ENCODE peak calls at places on chromosomes 3 and 15, in six cellular contexts. One of them, this sample, is unnamed.

GRCh38 chr3:20462723-20463122 is 276.7 kb upstream of the SGO1 start:
- DNase-seq in foreskin fibroblast: peak
- DNase-seq in cardiac fibroblast: peak
- DNase-seq in mammary epithelial cell: no peak
- DNase-seq in thyroid gland: no peak
- DNase-seq in PC-3: no peak
- DNase-seq in this sample: no peak

GRCh38 chr3:114332342-114333179 is 38.7 kb downstream of the TIGIT start:
- DNase-seq in foreskin fibroblast: no peak
- DNase-seq in cardiac fibroblast: no peak
- DNase-seq in mammary epithelial cell: no peak
- DNase-seq in thyroid gland: no peak
- DNase-seq in PC-3: no peak
- DNase-seq in this sample: no peak

GRCh38 chr15:92631721-92632120 is 23.9 kb downstream of the FAM174B start:
- DNase-seq in foreskin fibroblast: no peak
- DNase-seq in cardiac fibroblast: no peak
- DNase-seq in mammary epithelial cell: no peak
- DNase-seq in thyroid gland: no peak
- DNase-seq in PC-3: peak
- DNase-seq in this sample: no peak

GRCh38 chr3:177106184-177106583 is 91.1 kb downstream of the TBL1XR1 start:
- DNase-seq in foreskin fibroblast: no peak
- DNase-seq in cardiac fibroblast: no peak
- DNase-seq in mammary epithelial cell: no peak
- DNase-seq in thyroid gland: peak
- DNase-seq in PC-3: no peak
- DNase-seq in this sample: no peak

GRCh38 chr15:52749250-52749649 is 40.9 kb downstream of the ONECUT1 start:
- DNase-seq in foreskin fibroblast: no peak
- DNase-seq in cardiac fibroblast: no peak
- DNase-seq in mammary epithelial cell: no peak
- DNase-seq in thyroid gland: peak
- DNase-seq in PC-3: no peak
- DNase-seq in this sample: no peak

GRCh38 chr3:84547207-84547606 is 411.6 kb upstream of the CADM2 start:
- DNase-seq in foreskin fibroblast: no peak
- DNase-seq in cardiac fibroblast: no peak
- DNase-seq in mammary epithelial cell: no peak
- DNase-seq in thyroid gland: no peak
- DNase-seq in PC-3: peak
- DNase-seq in this sample: no peak

GRCh38 chr3:149968216-149968615 is 2.5 kb downstream of the PFN2 start:
- DNase-seq in foreskin fibroblast: peak
- DNase-seq in cardiac fibroblast: no peak
- DNase-seq in mammary epithelial cell: peak
- DNase-seq in thyroid gland: no peak
- DNase-seq in PC-3: peak
- DNase-seq in this sample: no peak

GRCh38 chr3:72696815-72697214 is 151.4 kb downstream of the SHQ1 start:
- DNase-seq in foreskin fibroblast: no peak
- DNase-seq in cardiac fibroblast: no peak
- DNase-seq in mammary epithelial cell: no peak
- DNase-seq in thyroid gland: no peak
- DNase-seq in PC-3: no peak
- DNase-seq in this sample: no peak

GRCh38 chr3:108124337-108125150 is 33.7 kb upstream of the CD47 start:
- DNase-seq in foreskin fibroblast: peak
- DNase-seq in cardiac fibroblast: no peak
- DNase-seq in mammary epithelial cell: no peak
- DNase-seq in thyroid gland: no peak
- DNase-seq in PC-3: no peak
- DNase-seq in this sample: no peak

GRCh38 chr3:127791221-127791913 is 30.9 kb downstream of the MGLL start:
- DNase-seq in foreskin fibroblast: peak
- DNase-seq in cardiac fibroblast: peak
- DNase-seq in mammary epithelial cell: peak
- DNase-seq in thyroid gland: no peak
- DNase-seq in PC-3: peak
- DNase-seq in this sample: peak
- TF ChIP-seq CTCF in foreskin fibroblast: peak
- TF ChIP-seq CTCF in cardiac fibroblast: peak
- TF ChIP-seq CTCF in mammary epithelial cell: peak
- TF ChIP-seq CTCF in thyroid gland: no peak
- TF ChIP-seq CTCF in PC-3: peak
- TF ChIP-seq CTCF in this sample: peak

GRCh38 chr3:196942915-196943277 is 568 bp upstream of the NCBP2 start:
- DNase-seq in foreskin fibroblast: peak
- DNase-seq in cardiac fibroblast: peak
- DNase-seq in mammary epithelial cell: peak
- DNase-seq in thyroid gland: peak
- DNase-seq in PC-3: no peak
- DNase-seq in this sample: no peak

GRCh38 chr3:196942226-196942914 is at the start of gene NCBP2:
- DNase-seq in foreskin fibroblast: peak
- DNase-seq in cardiac fibroblast: peak
- DNase-seq in mammary epithelial cell: peak
- DNase-seq in thyroid gland: peak
- DNase-seq in PC-3: peak
- DNase-seq in this sample: peak

GRCh38 chr3:196947136-196947859 is 5.0 kb upstream of the NCBP2 start:
- DNase-seq in foreskin fibroblast: no peak
- DNase-seq in cardiac fibroblast: no peak
- DNase-seq in mammary epithelial cell: no peak
- DNase-seq in thyroid gland: no peak
- DNase-seq in PC-3: no peak
- DNase-seq in this sample: no peak

GRCh38 chr3:196938124-196938523 is 4.2 kb downstream of the NCBP2 start:
- DNase-seq in foreskin fibroblast: peak
- DNase-seq in cardiac fibroblast: no peak
- DNase-seq in mammary epithelial cell: no peak
- DNase-seq in thyroid gland: no peak
- DNase-seq in PC-3: no peak
- DNase-seq in this sample: no peak

GRCh38 chr3:196941846-196942225 is 492 bp downstream of the NCBP2 start:
- DNase-seq in foreskin fibroblast: peak
- DNase-seq in cardiac fibroblast: peak
- DNase-seq in mammary epithelial cell: no peak
- DNase-seq in thyroid gland: peak
- DNase-seq in PC-3: peak
- DNase-seq in this sample: no peak
- H3K4me3 ChIP-seq in foreskin fibroblast: peak
- H3K4me3 ChIP-seq in cardiac fibroblast: peak
- H3K4me3 ChIP-seq in mammary epithelial cell: peak
- H3K4me3 ChIP-seq in thyroid gland: peak
- H3K4me3 ChIP-seq in PC-3: peak
- H3K4me3 ChIP-seq in this sample: peak

GRCh38 chr3:65559643-65560042 is 479.1 kb downstream of the MAGI1 start:
- DNase-seq in foreskin fibroblast: peak
- DNase-seq in cardiac fibroblast: no peak
- DNase-seq in mammary epithelial cell: no peak
- DNase-seq in thyroid gland: no peak
- DNase-seq in PC-3: no peak
- DNase-seq in this sample: no peak
- TF ChIP-seq CTCF in foreskin fibroblast: no peak
- TF ChIP-seq CTCF in cardiac fibroblast: no peak
- TF ChIP-seq CTCF in mammary epithelial cell: no peak
- TF ChIP-seq CTCF in thyroid gland: no peak
- TF ChIP-seq CTCF in PC-3: no peak
- TF ChIP-seq CTCF in this sample: no peak

GRCh38 chr3:185929192-185930151 is 8.3 kb downstream of the TRA2B start:
- DNase-seq in foreskin fibroblast: peak
- DNase-seq in cardiac fibroblast: no peak
- DNase-seq in mammary epithelial cell: peak
- DNase-seq in thyroid gland: no peak
- DNase-seq in PC-3: no peak
- DNase-seq in this sample: no peak
- H3K4me3 ChIP-seq in foreskin fibroblast: no peak
- H3K4me3 ChIP-seq in cardiac fibroblast: no peak
- H3K4me3 ChIP-seq in mammary epithelial cell: peak
- H3K4me3 ChIP-seq in thyroid gland: no peak
- H3K4me3 ChIP-seq in PC-3: peak
- H3K4me3 ChIP-seq in this sample: no peak

GRCh38 chr3:17979911-17980310 is 237.5 kb upstream of the TBC1D5 start:
- DNase-seq in foreskin fibroblast: no peak
- DNase-seq in cardiac fibroblast: no peak
- DNase-seq in mammary epithelial cell: no peak
- DNase-seq in thyroid gland: no peak
- DNase-seq in PC-3: no peak
- DNase-seq in this sample: no peak

GRCh38 chr3:17983106-17983505 is 240.7 kb upstream of the TBC1D5 start:
- DNase-seq in foreskin fibroblast: no peak
- DNase-seq in cardiac fibroblast: no peak
- DNase-seq in mammary epithelial cell: no peak
- DNase-seq in thyroid gland: no peak
- DNase-seq in PC-3: no peak
- DNase-seq in this sample: no peak

GRCh38 chr3:17982211-17982880 is 239.9 kb upstream of the TBC1D5 start:
- DNase-seq in foreskin fibroblast: no peak
- DNase-seq in cardiac fibroblast: no peak
- DNase-seq in mammary epithelial cell: no peak
- DNase-seq in thyroid gland: no peak
- DNase-seq in PC-3: peak
- DNase-seq in this sample: no peak

GRCh38 chr3:17974206-17974841 is 231.9 kb upstream of the TBC1D5 start:
- DNase-seq in foreskin fibroblast: peak
- DNase-seq in cardiac fibroblast: peak
- DNase-seq in mammary epithelial cell: no peak
- DNase-seq in thyroid gland: no peak
- DNase-seq in PC-3: peak
- DNase-seq in this sample: no peak

GRCh38 chr3:17979248-17979647 is 236.8 kb upstream of the TBC1D5 start:
- DNase-seq in foreskin fibroblast: peak
- DNase-seq in cardiac fibroblast: peak
- DNase-seq in mammary epithelial cell: no peak
- DNase-seq in thyroid gland: no peak
- DNase-seq in PC-3: peak
- DNase-seq in this sample: no peak
- TF ChIP-seq CTCF in foreskin fibroblast: no peak
- TF ChIP-seq CTCF in cardiac fibroblast: no peak
- TF ChIP-seq CTCF in mammary epithelial cell: no peak
- TF ChIP-seq CTCF in thyroid gland: no peak
- TF ChIP-seq CTCF in PC-3: peak
- TF ChIP-seq CTCF in this sample: no peak

GRCh38 chr3:111130827-111131226 is 59.2 kb downstream of the NECTIN3 start:
- DNase-seq in foreskin fibroblast: no peak
- DNase-seq in cardiac fibroblast: no peak
- DNase-seq in mammary epithelial cell: no peak
- DNase-seq in thyroid gland: no peak
- DNase-seq in PC-3: no peak
- DNase-seq in this sample: no peak

GRCh38 chr3:111134302-111134701 is 62.7 kb downstream of the NECTIN3 start:
- DNase-seq in foreskin fibroblast: no peak
- DNase-seq in cardiac fibroblast: no peak
- DNase-seq in mammary epithelial cell: no peak
- DNase-seq in thyroid gland: no peak
- DNase-seq in PC-3: peak
- DNase-seq in this sample: no peak

GRCh38 chr3:111128884-111129283 is 57.3 kb downstream of the NECTIN3 start:
- DNase-seq in foreskin fibroblast: peak
- DNase-seq in cardiac fibroblast: no peak
- DNase-seq in mammary epithelial cell: peak
- DNase-seq in thyroid gland: no peak
- DNase-seq in PC-3: peak
- DNase-seq in this sample: no peak
- H3K4me3 ChIP-seq in foreskin fibroblast: no peak
- H3K4me3 ChIP-seq in cardiac fibroblast: no peak
- H3K4me3 ChIP-seq in mammary epithelial cell: no peak
- H3K4me3 ChIP-seq in thyroid gland: no peak
- H3K4me3 ChIP-seq in PC-3: no peak
- H3K4me3 ChIP-seq in this sample: no peak

GRCh38 chr3:128410669-128411573 is 55.8 kb downstream of the DNAJB8 start:
- DNase-seq in foreskin fibroblast: no peak
- DNase-seq in cardiac fibroblast: no peak
- DNase-seq in mammary epithelial cell: no peak
- DNase-seq in thyroid gland: no peak
- DNase-seq in PC-3: no peak
- DNase-seq in this sample: no peak
- TF ChIP-seq CTCF in foreskin fibroblast: no peak
- TF ChIP-seq CTCF in cardiac fibroblast: no peak
- TF ChIP-seq CTCF in mammary epithelial cell: no peak
- TF ChIP-seq CTCF in thyroid gland: no peak
- TF ChIP-seq CTCF in PC-3: no peak
- TF ChIP-seq CTCF in this sample: no peak

This sample was measured in AG04449.